ENCODE peak calls at places on chromosomes 16 and 17, in ten cellular contexts. T is DND-41, S is RWPE2, A is tibial artery, Q is heart right ventricle, W is AG04450, L is lung, Y is stomach, F is cardiac muscle cell, Z is pancreas. N is an unnamed sample.
A peak's percentile ranks its signal among the peaks of the same experiment; 100 is the strongest.

GRCh38 chr17:65787503-65787902 is 226.1 kb upstream of the AXIN2 start:
- DNase-seq in T (no peak), S (no peak), A (no peak), Q (no peak), W (no peak), L (no peak), Y (no peak), F (no peak), Z (no peak), N (no peak)

GRCh38 chr16:24955975-24956731 is 59.0 kb downstream of the ARHGAP17 start:
- DNase-seq in T (no peak), S (no peak), A (no peak), Q (peak; percentile 7), W (no peak), L (no peak), Y (no peak), F (no peak), Z (no peak), N (no peak)

GRCh38 chr17:61480414-61480807 is 28.2 kb downstream of the TBX4 start:
- DNase-seq in T (no peak), S (no peak), A (no peak), Q (no peak), W (no peak), L (no peak), Y (no peak), F (no peak), Z (no peak), N (no peak)

GRCh38 chr16:30637952-30638351 is 12.8 kb upstream of the PRR14 start:
- DNase-seq in T (peak; percentile 41), S (no peak), A (no peak), Q (no peak), W (no peak), L (no peak), Y (no peak), F (no peak), Z (no peak), N (no peak)

GRCh38 chr17:41258406-41258805 is 3.2 kb downstream of the KRTAP9-9 start:
- DNase-seq in T (no peak), S (no peak), A (no peak), Q (no peak), W (no peak), L (no peak), Y (no peak), F (no peak), Z (no peak), N (no peak)

GRCh38 chr17:58585554-58585953 is 71.1 kb upstream of the MTMR4 start:
- DNase-seq in T (no peak), S (no peak), A (no peak), Q (no peak), W (no peak), L (no peak), Y (no peak), F (no peak), Z (no peak), N (no peak)

GRCh38 chr17:28715217-28715616 is 2.5 kb downstream of the RAB34 start:
- DNase-seq in T (no peak), S (no peak), A (no peak), Q (no peak), W (no peak), L (no peak), Y (no peak), F (no peak), Z (no peak), N (no peak)

GRCh38 chr17:9959377-9959981 is 54.4 kb upstream of the RCVRN start:
- DNase-seq in T (peak; percentile 65), S (no peak), A (no peak), Q (no peak), W (no peak), L (no peak), Y (no peak), F (peak; percentile 69), Z (no peak), N (peak; percentile 73)

GRCh38 chr16:56847173-56847948 is 17.6 kb upstream of the SLC12A3 start:
- DNase-seq in T (peak; percentile 41), S (no peak), A (no peak), Q (no peak), W (no peak), L (no peak), Y (no peak), F (no peak), Z (no peak), N (no peak)

GRCh38 chr17:41800601-41801373 is 11.0 kb downstream of the P3H4 start:
- DNase-seq in T (no peak), S (peak; percentile 99), A (no peak), Q (no peak), W (no peak), L (peak; percentile 77), Y (peak; percentile 65), F (no peak), Z (no peak), N (no peak)

GRCh38 chr16:79316004-79316458 is 284.5 kb downstream of the MAF start:
- DNase-seq in T (no peak), S (no peak), A (no peak), Q (no peak), W (no peak), L (no peak), Y (no peak), F (no peak), Z (no peak), N (no peak)

GRCh38 chr17:72822358-72823023 is 270.0 kb downstream of the SLC39A11 start:
- DNase-seq in T (peak; percentile 38), S (no peak), A (no peak), Q (no peak), W (no peak), L (no peak), Y (no peak), F (no peak), Z (no peak), N (no peak)

GRCh38 chr16:88703486-88704309 is 2.5 kb downstream of the RNF166 start:
- DNase-seq in T (peak; percentile 93), S (no peak), A (no peak), Q (peak; percentile 40), W (no peak), L (peak; percentile 58), Y (peak; percentile 43), F (no peak), Z (no peak), N (peak; percentile 75)
- H3K4me3 ChIP-seq in T (peak overlapping the region; percentile 21), S (no peak overlapping the region), A (no peak overlapping the region), Q (peak overlapping the region; percentile 77), W (no peak overlapping the region), L (no peak overlapping the region), Y (peak overlapping the region; percentile 99), F (no peak overlapping the region), Z (no peak overlapping the region), N (peak overlapping the region; percentile 13)

GRCh38 chr16:4882261-4882632 is 35.0 kb downstream of the UBN1 start:
- DNase-seq in T (no peak), S (no peak), A (no peak), Q (peak; percentile 27), W (no peak), L (no peak), Y (no peak), F (no peak), Z (no peak), N (no peak)
- H3K27ac ChIP-seq in T (no peak overlapping the region), S (peak overlapping the region; percentile 68), A (no peak overlapping the region), Q (no peak overlapping the region), W (no peak overlapping the region), L (no peak overlapping the region), Y (peak overlapping the region; percentile 43), F (peak overlapping the region; percentile 48), Z (no peak overlapping the region), N (no peak overlapping the region)

DNA sequence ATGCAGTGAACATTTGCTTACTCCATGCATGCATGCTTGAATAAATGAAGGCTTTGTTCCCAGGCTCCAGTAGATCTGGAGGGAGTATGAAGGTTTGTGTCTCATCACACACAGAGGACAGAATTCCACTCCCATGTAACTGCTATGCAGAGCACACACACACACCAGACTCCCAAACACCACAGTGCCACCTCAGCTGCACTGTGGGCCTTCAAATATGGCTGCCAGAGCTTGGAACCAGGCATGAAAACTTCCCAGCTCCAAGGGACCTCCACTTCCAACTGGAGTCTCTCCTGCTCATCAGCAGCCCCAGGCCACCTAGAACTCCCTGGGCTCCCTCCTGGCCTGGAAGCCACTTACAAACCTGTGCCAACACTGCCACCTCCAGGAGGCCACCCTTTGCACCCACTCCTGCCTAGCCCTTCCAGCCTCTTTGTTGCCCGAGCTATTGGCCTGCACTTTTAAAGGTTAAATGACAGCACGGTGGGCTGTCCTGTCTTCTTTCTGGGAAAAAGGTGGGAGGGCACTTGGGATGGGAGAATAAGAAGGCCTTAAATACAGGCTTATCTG is 151.2 kb downstream of the ZNF423 start:
- DNase-seq in T (peak; percentile 16), S (no peak), A (no peak), Q (no peak), W (no peak), L (no peak), Y (no peak), F (no peak), Z (no peak), N (no peak)
- TF ChIP-seq CTCF in T (peak; percentile 37), S (no peak), A (no peak), Q (no peak), W (no peak), L (no peak), Y (no peak), F (no peak), Z (no peak), N (no peak)

GRCh38 chr17:80071116-80071980 is 30.0 kb upstream of the GAA start:
- DNase-seq in T (no peak), S (no peak), A (peak; percentile 52), Q (peak; percentile 72), W (no peak), L (peak; percentile 48), Y (peak; percentile 85), F (no peak), Z (peak; percentile 91), N (peak; percentile 11)

GRCh38 chr17:80067393-80067986 is 31.0 kb downstream of the CCDC40 start:
- DNase-seq in T (no peak), S (no peak), A (no peak), Q (no peak), W (no peak), L (no peak), Y (no peak), F (no peak), Z (no peak), N (no peak)

GRCh38 chr17:80068301-80069160 is 32.1 kb downstream of the CCDC40 start:
- DNase-seq in T (no peak), S (no peak), A (peak; percentile 41), Q (peak; percentile 32), W (peak; percentile 33), L (no peak), Y (peak; percentile 54), F (no peak), Z (no peak), N (no peak)

GRCh38 chr17:80069886-80070177 is 31.5 kb upstream of the GAA start:
- DNase-seq in T (no peak), S (no peak), A (peak; percentile 71), Q (no peak), W (no peak), L (no peak), Y (no peak), F (no peak), Z (no peak), N (no peak)

DNA sequence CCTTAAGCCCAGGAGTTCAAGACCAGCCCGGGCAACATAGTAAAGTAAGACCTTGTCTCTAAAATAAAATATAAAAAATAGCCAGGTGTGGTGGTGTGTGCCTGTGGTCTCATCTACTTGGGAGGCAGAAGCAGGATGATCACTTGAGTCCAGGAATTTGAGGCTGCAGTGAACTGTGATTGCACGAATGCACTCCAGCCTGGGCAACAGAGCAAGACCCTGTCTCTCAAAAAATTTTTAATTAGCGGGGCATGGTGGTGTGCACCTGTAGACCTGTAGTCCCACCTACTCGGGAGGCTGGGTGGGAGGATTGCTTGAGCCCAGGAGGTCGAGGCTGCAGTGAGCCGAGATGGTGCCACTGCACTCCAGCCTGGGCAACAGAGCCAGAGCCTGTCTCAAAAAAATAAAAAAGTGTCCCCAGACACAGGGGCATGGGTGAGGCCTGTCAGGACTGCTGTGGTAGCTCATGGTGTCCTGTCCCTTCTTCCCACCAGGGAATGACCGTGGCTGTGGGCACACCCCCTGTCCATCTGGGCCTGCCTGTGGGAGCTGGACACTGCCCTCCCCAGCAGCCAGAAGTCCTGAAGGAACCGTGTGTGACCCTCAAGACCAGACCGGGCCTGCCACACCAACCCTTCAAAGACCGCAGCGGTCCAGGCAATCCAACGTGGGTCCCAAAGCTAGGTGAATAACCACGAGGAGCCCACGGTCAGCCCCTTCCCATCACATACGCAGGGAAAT is 30.8 kb upstream of the GAA start:
- DNase-seq in T (no peak), S (no peak), A (no peak), Q (no peak), W (no peak), L (no peak), Y (no peak), F (no peak), Z (no peak), N (no peak)
- H3K4me3 ChIP-seq in T (no peak overlapping the region), S (no peak overlapping the region), A (peak overlapping the region; percentile 43), Q (peak overlapping the region; percentile 58), W (no peak overlapping the region), L (no peak overlapping the region), Y (peak overlapping the region; percentile 36), F (no peak overlapping the region), Z (no peak overlapping the region), N (no peak overlapping the region)

N was measured in dorsolateral prefrontal cortex.